ENCODE peak calls at places on chromosomes 7 and 10, in nine cellular contexts. T, S, K, Q, B, U, J, O and H are unnamed samples.

GRCh38 chr10:70271996-70272924 is 11.5 kb downstream of the NPFFR1 start:
- DNase-seq in T (no peak), S (no peak), K (no peak), Q (peak), B (no peak), U (peak), J (no peak), O (no peak), H (no peak)

GRCh38 chr7:135768990-135769389 is 20.4 kb upstream of the FAM180A start:
- DNase-seq in T (no peak), S (no peak), K (no peak), Q (peak), B (peak), U (no peak), J (no peak), O (no peak), H (no peak)

GRCh38 chr10:45071043-45071813 is 70.5 kb downstream of the ZNF22 start:
- DNase-seq in T (no peak), S (no peak), K (no peak), Q (no peak), B (no peak), U (no peak), J (no peak), O (no peak), H (no peak)

GRCh38 chr10:73529089-73529832 is 33.4 kb upstream of the PPP3CB start:
- DNase-seq in T (peak), S (peak), K (peak), Q (no peak), B (peak), U (no peak), J (peak), O (peak), H (peak)

GRCh38 chr7:4271716-4272015 is 410.4 kb upstream of the FOXK1 start:
- DNase-seq in T (no peak), S (no peak), K (no peak), Q (no peak), B (no peak), U (no peak), J (no peak), O (no peak), H (no peak)

GRCh38 chr10:21169271-21169670 is 272.2 kb upstream of the NEBL start:
- DNase-seq in T (no peak), S (no peak), K (no peak), Q (no peak), B (no peak), U (no peak), J (no peak), O (no peak), H (no peak)

GRCh38 chr10:53839437-53840039 is 961.5 kb downstream of the PCDH15 start:
- DNase-seq in T (no peak), S (peak), K (no peak), Q (no peak), B (no peak), U (no peak), J (no peak), O (no peak), H (no peak)

GRCh38 chr10:30059209-30060107 is at the start of gene JCAD:
- DNase-seq in T (no peak), S (peak), K (peak), Q (peak), B (peak), U (peak), J (peak), O (peak), H (peak)

GRCh38 chr7:44639701-44640321 is 33.4 kb downstream of the OGDH start:
- DNase-seq in T (peak), S (no peak), K (peak), Q (no peak), B (peak), U (peak), J (no peak), O (peak), H (no peak)

GRCh38 chr10:103784723-103785418 is 70.5 kb downstream of the SH3PXD2A start:
- DNase-seq in T (no peak), S (no peak), K (no peak), Q (no peak), B (no peak), U (no peak), J (no peak), O (no peak), H (no peak)

GRCh38 chr7:133807610-133808543 is 319.3 kb upstream of the LRGUK start:
- DNase-seq in T (no peak), S (no peak), K (no peak), Q (no peak), B (no peak), U (no peak), J (no peak), O (no peak), H (no peak)

GRCh38 chr10:98483658-98484057 is 36.9 kb upstream of the HPS1 start:
- DNase-seq in T (no peak), S (no peak), K (no peak), Q (no peak), B (no peak), U (no peak), J (no peak), O (no peak), H (no peak)

GRCh38 chr7:103866919-103867318 is 122.5 kb downstream of the RELN start:
- DNase-seq in T (no peak), S (no peak), K (no peak), Q (no peak), B (no peak), U (no peak), J (no peak), O (no peak), H (no peak)

GRCh38 chr10:121049923-121050322 is 198.8 kb downstream of the WDR11 start:
- DNase-seq in T (no peak), S (no peak), K (no peak), Q (no peak), B (no peak), U (no peak), J (no peak), O (no peak), H (no peak)

GRCh38 chr10:5071411-5072198 is 22.6 kb upstream of the AKR1C3 start:
- DNase-seq in T (peak), S (no peak), K (peak), Q (peak), B (peak), U (peak), J (no peak), O (no peak), H (no peak)

GRCh38 chr10:67607472-67607871 is 88.5 kb downstream of the CTNNA3 start:
- DNase-seq in T (no peak), S (no peak), K (no peak), Q (no peak), B (no peak), U (no peak), J (no peak), O (no peak), H (no peak)

GRCh38 chr7:49776994-49777393 is 3.6 kb downstream of the VWC2 start:
- DNase-seq in T (no peak), S (no peak), K (no peak), Q (no peak), B (peak), U (no peak), J (no peak), O (no peak), H (no peak)

GRCh38 chr10:113438660-113439059 is 114.2 kb upstream of the HABP2 start:
- DNase-seq in T (no peak), S (no peak), K (no peak), Q (no peak), B (no peak), U (no peak), J (no peak), O (no peak), H (no peak)

GRCh38 chr10:22568928-22569327 is 145.4 kb downstream of the PIP4K2A start:
- DNase-seq in T (no peak), S (no peak), K (no peak), Q (no peak), B (no peak), U (no peak), J (no peak), O (no peak), H (no peak)

GRCh38 chr10:72605137-72605536 is 20.7 kb downstream of the MICU1 start:
- DNase-seq in T (no peak), S (no peak), K (no peak), Q (no peak), B (no peak), U (no peak), J (no peak), O (no peak), H (no peak)

GRCh38 chr10:99396471-99396870 is 34.0 kb downstream of the GOT1 start:
- DNase-seq in T (no peak), S (no peak), K (no peak), Q (no peak), B (no peak), U (no peak), J (no peak), O (no peak), H (no peak)

GRCh38 chr7:29445736-29446135 is 117.9 kb upstream of the PRR15 start:
- DNase-seq in T (no peak), S (no peak), K (no peak), Q (no peak), B (no peak), U (no peak), J (no peak), O (no peak), H (no peak)

GRCh38 chr7:158424531-158424930 is 163.1 kb downstream of the PTPRN2 start:
- DNase-seq in T (no peak), S (no peak), K (no peak), Q (no peak), B (no peak), U (no peak), J (no peak), O (no peak), H (no peak)

GRCh38 chr7:131625817-131626372 is 69.5 kb upstream of the PODXL start:
- DNase-seq in T (no peak), S (no peak), K (peak), Q (peak), B (peak), U (no peak), J (no peak), O (no peak), H (no peak)

GRCh38 chr7:91519241-91520200 is 255.3 kb downstream of the FZD1 start:
- DNase-seq in T (peak), S (no peak), K (peak), Q (no peak), B (no peak), U (no peak), J (no peak), O (no peak), H (no peak)

GRCh38 chr7:157279973-157280841 is 56.6 kb upstream of the DNAJB6 start:
- DNase-seq in T (no peak), S (no peak), K (no peak), Q (peak), B (no peak), U (no peak), J (no peak), O (no peak), H (no peak)